ENCODE peak calls at places on chromosomes 11 and 22, in seven cellular contexts. One of them, this sample, is unnamed.

GRCh38 chr11:116478205-116478604 is 294.6 kb downstream of the BUD13 start:
- DNase-seq in lower lobe of right lung: no peak
- DNase-seq in cardiac muscle cell: peak; percentile 32
- DNase-seq in WTC11: no peak
- DNase-seq in activated naive CD8-positive, alpha-beta T cell treated with anti-CD3 and anti-CD28 coated beads, Interleukin-2, amount 50 U/mL, for 24 hours: no peak
- DNase-seq in NCI-H69: no peak
- DNase-seq in fibroblast of lung: no peak
- DNase-seq in this sample: no peak

GRCh38 chr22:50305658-50306566 is 1.5 kb downstream of the PLXNB2 start:
- DNase-seq in WTC11: no peak
- DNase-seq in lower lobe of right lung: peak; percentile 93
- DNase-seq in NCI-H69: peak; percentile 96
- DNase-seq in cardiac muscle cell: peak; percentile 57
- DNase-seq in activated naive CD8-positive, alpha-beta T cell treated with anti-CD3 and anti-CD28 coated beads, Interleukin-2, amount 50 U/mL, for 24 hours: no peak
- DNase-seq in fibroblast of lung: peak; percentile 96
- DNase-seq in this sample: peak; percentile 93

GRCh38 chr11:66336234-66337102 is at the start of gene RIN1:
- DNase-seq in NCI-H69: peak; percentile 94
- DNase-seq in fibroblast of lung: peak; percentile 99
- DNase-seq in cardiac muscle cell: peak; percentile 58
- DNase-seq in activated naive CD8-positive, alpha-beta T cell treated with anti-CD3 and anti-CD28 coated beads, Interleukin-2, amount 50 U/mL, for 24 hours: peak; percentile 84
- DNase-seq in lower lobe of right lung: peak; percentile 65
- DNase-seq in WTC11: peak; percentile 57
- DNase-seq in this sample: peak; percentile 85

GRCh38 chr11:127454856-127455255 is 454.3 kb upstream of the KIRREL3 start:
- DNase-seq in WTC11: no peak
- DNase-seq in NCI-H69: peak; percentile 99
- DNase-seq in cardiac muscle cell: no peak
- DNase-seq in lower lobe of right lung: no peak
- DNase-seq in activated naive CD8-positive, alpha-beta T cell treated with anti-CD3 and anti-CD28 coated beads, Interleukin-2, amount 50 U/mL, for 24 hours: no peak
- DNase-seq in fibroblast of lung: peak; percentile 5
- DNase-seq in this sample: no peak

GRCh38 chr11:15816270-15816871 is 540.0 kb downstream of the SOX6 start:
- DNase-seq in WTC11: no peak
- DNase-seq in cardiac muscle cell: no peak
- DNase-seq in NCI-H69: no peak
- DNase-seq in activated naive CD8-positive, alpha-beta T cell treated with anti-CD3 and anti-CD28 coated beads, Interleukin-2, amount 50 U/mL, for 24 hours: no peak
- DNase-seq in fibroblast of lung: peak; percentile 89
- DNase-seq in lower lobe of right lung: no peak
- DNase-seq in this sample: no peak

GRCh38 chr22:45226681-45227186 is 14.0 kb downstream of the KIAA0930 start:
- DNase-seq in lower lobe of right lung: peak; percentile 85
- DNase-seq in fibroblast of lung: peak; percentile 37
- DNase-seq in cardiac muscle cell: no peak
- DNase-seq in WTC11: no peak
- DNase-seq in NCI-H69: no peak
- DNase-seq in activated naive CD8-positive, alpha-beta T cell treated with anti-CD3 and anti-CD28 coated beads, Interleukin-2, amount 50 U/mL, for 24 hours: no peak
- DNase-seq in this sample: no peak

GRCh38 chr11:33941637-33942160 is 49.8 kb upstream of the LMO2 start:
- DNase-seq in activated naive CD8-positive, alpha-beta T cell treated with anti-CD3 and anti-CD28 coated beads, Interleukin-2, amount 50 U/mL, for 24 hours: no peak
- DNase-seq in NCI-H69: no peak
- DNase-seq in cardiac muscle cell: no peak
- DNase-seq in lower lobe of right lung: no peak
- DNase-seq in fibroblast of lung: peak; percentile 71
- DNase-seq in WTC11: no peak
- DNase-seq in this sample: no peak

GRCh38 chr11:3201677-3202181 is 16.9 kb downstream of the MRGPRG start:
- DNase-seq in NCI-H69: no peak
- DNase-seq in lower lobe of right lung: no peak
- DNase-seq in fibroblast of lung: no peak
- DNase-seq in WTC11: no peak
- DNase-seq in activated naive CD8-positive, alpha-beta T cell treated with anti-CD3 and anti-CD28 coated beads, Interleukin-2, amount 50 U/mL, for 24 hours: no peak
- DNase-seq in cardiac muscle cell: no peak
- DNase-seq in this sample: peak; percentile 63

GRCh38 chr22:46377566-46378498 is 42.3 kb downstream of the TRMU start:
- DNase-seq in activated naive CD8-positive, alpha-beta T cell treated with anti-CD3 and anti-CD28 coated beads, Interleukin-2, amount 50 U/mL, for 24 hours: no peak
- DNase-seq in lower lobe of right lung: peak; percentile 91
- DNase-seq in fibroblast of lung: peak; percentile 64
- DNase-seq in NCI-H69: no peak
- DNase-seq in cardiac muscle cell: peak; percentile 88
- DNase-seq in WTC11: peak; percentile 56
- DNase-seq in this sample: no peak

GRCh38 chr11:17578296-17578695 is 31.2 kb downstream of the OTOG start:
- DNase-seq in NCI-H69: no peak
- DNase-seq in activated naive CD8-positive, alpha-beta T cell treated with anti-CD3 and anti-CD28 coated beads, Interleukin-2, amount 50 U/mL, for 24 hours: no peak
- DNase-seq in lower lobe of right lung: no peak
- DNase-seq in WTC11: peak; percentile 8
- DNase-seq in cardiac muscle cell: no peak
- DNase-seq in fibroblast of lung: no peak
- DNase-seq in this sample: no peak

GRCh38 chr11:72958790-72959189 is 144.6 kb downstream of the ATG16L2 start:
- DNase-seq in fibroblast of lung: peak; percentile 57
- DNase-seq in lower lobe of right lung: no peak
- DNase-seq in activated naive CD8-positive, alpha-beta T cell treated with anti-CD3 and anti-CD28 coated beads, Interleukin-2, amount 50 U/mL, for 24 hours: no peak
- DNase-seq in cardiac muscle cell: no peak
- DNase-seq in WTC11: no peak
- DNase-seq in NCI-H69: no peak
- DNase-seq in this sample: no peak

GRCh38 chr11:19905280-19905853 is 192.7 kb downstream of the NAV2 start:
- DNase-seq in NCI-H69: peak; percentile 72
- DNase-seq in lower lobe of right lung: no peak
- DNase-seq in WTC11: no peak
- DNase-seq in fibroblast of lung: peak; percentile 63
- DNase-seq in activated naive CD8-positive, alpha-beta T cell treated with anti-CD3 and anti-CD28 coated beads, Interleukin-2, amount 50 U/mL, for 24 hours: no peak
- DNase-seq in cardiac muscle cell: peak; percentile 72
- DNase-seq in this sample: no peak

GRCh38 chr22:23153994-23154393 is 8.7 kb downstream of the RAB36 start:
- DNase-seq in WTC11: peak; percentile 34
- DNase-seq in lower lobe of right lung: no peak
- DNase-seq in cardiac muscle cell: no peak
- DNase-seq in activated naive CD8-positive, alpha-beta T cell treated with anti-CD3 and anti-CD28 coated beads, Interleukin-2, amount 50 U/mL, for 24 hours: no peak
- DNase-seq in fibroblast of lung: no peak
- DNase-seq in NCI-H69: no peak
- DNase-seq in this sample: no peak

This sample was measured in cardiac septum.